ENCODE peak calls at places on chromosomes 6 and 20, in five cellular contexts. Q is fibroblast of pulmonary artery, I is omental fat pad, N is brain microvascular endothelial cell, H is choroid plexus epithelial cell. A is an unnamed sample.

GRCh38 chr6:31821301-31822037 is 6.1 kb upstream of the HSPA1B start:
- DNase-seq in I (peak), H (peak), N (no peak), Q (peak), A (no peak)

GRCh38 chr6:84773431-84774173 is 9.2 kb upstream of the TBX18 start:
- DNase-seq in N (peak), I (no peak), H (peak), Q (peak), A (no peak)

GRCh38 chr20:6783752-6784725 is 16.6 kb downstream of the BMP2 start:
- DNase-seq in N (no peak), Q (peak), I (no peak), H (peak), A (no peak)

GRCh38 chr20:21519136-21519584 is 5.3 kb upstream of the NKX2-2 start:
- DNase-seq in H (no peak), I (no peak), Q (no peak), N (no peak), A (no peak)

GRCh38 chr20:52129611-52130010 is 62.0 kb downstream of the ZFP64 start:
- DNase-seq in I (no peak), N (peak), H (peak), Q (no peak), A (no peak)

GRCh38 chr6:124131259-124131658 is 327.6 kb downstream of the NKAIN2 start:
- DNase-seq in Q (peak), H (peak), I (no peak), N (peak), A (no peak)

GRCh38 chr20:17381701-17382100 is 149.5 kb downstream of the BFSP1 start:
- DNase-seq in Q (no peak), I (no peak), N (no peak), H (no peak), A (no peak)

GRCh38 chr20:36462440-36463211 is 78.7 kb upstream of the MYL9 start:
- DNase-seq in N (peak), I (no peak), Q (peak), H (no peak), A (no peak)

GRCh38 chr6:168626046-168626445 is 185.1 kb downstream of the SMOC2 start:
- DNase-seq in Q (no peak), N (no peak), I (no peak), H (no peak), A (no peak)

GRCh38 chr6:32664827-32665362 is 1.6 kb downstream of the HLA-DQB1 start:
- DNase-seq in Q (no peak), H (peak), I (no peak), N (no peak), A (peak)

GRCh38 chr6:1917628-1918371 is 308.1 kb downstream of the FOXC1 start:
- DNase-seq in I (no peak), Q (peak), H (peak), N (peak), A (no peak)

GRCh38 chr20:44183282-44183681 is 3.7 kb downstream of the JPH2 start:
- DNase-seq in N (no peak), H (no peak), Q (no peak), I (no peak), A (no peak)

GRCh38 chr6:143506199-143506598 is 5.3 kb downstream of the FUCA2 start:
- DNase-seq in N (no peak), Q (no peak), H (no peak), I (no peak), A (no peak)

GRCh38 chr6:43338243-43338642 is 29.6 kb upstream of the CRIP3 start:
- DNase-seq in N (no peak), I (no peak), Q (no peak), H (no peak), A (no peak)

GRCh38 chr6:11538049-11538798 is 675 bp downstream of the TMEM170B start:
- DNase-seq in H (peak), N (no peak), Q (no peak), I (no peak), A (peak)

GRCh38 chr20:47143658-47144057 is 212.8 kb downstream of the ZMYND8 start:
- DNase-seq in N (no peak), Q (no peak), I (no peak), H (no peak), A (no peak)

GRCh38 chr6:165729307-165729936 is 66.4 kb upstream of the PDE10A start:
- DNase-seq in H (peak), N (peak), Q (peak), I (no peak), A (no peak)

GRCh38 chr6:131519670-131520436 is 53.2 kb upstream of the ARG1 start:
- DNase-seq in I (no peak), H (peak), Q (peak), N (peak), A (no peak)

GRCh38 chr20:47125553-47126373 is 230.7 kb downstream of the ZMYND8 start:
- DNase-seq in Q (no peak), H (peak), I (no peak), N (no peak), A (no peak)

GRCh38 chr6:162964703-162965140 is 236.9 kb downstream of the PACRG start:
- DNase-seq in Q (peak), N (peak), I (no peak), H (peak), A (no peak)

GRCh38 chr20:39283464-39283863 is 321.3 kb downstream of the DHX35 start:
- DNase-seq in N (no peak), Q (no peak), H (no peak), I (no peak), A (no peak)
- TF ChIP-seq CTCF in N (no peak), Q (no peak), H (no peak), I (no peak), A (no peak)

GRCh38 chr6:113476937-113477839 is 380.0 kb upstream of the MARCKS start:
- DNase-seq in H (no peak), N (no peak), I (no peak), Q (no peak), A (no peak)

GRCh38 chr6:113475392-113475791 is 381.8 kb upstream of the MARCKS start:
- DNase-seq in I (no peak), Q (no peak), N (no peak), H (no peak), A (no peak)
- TF ChIP-seq CTCF in I (no peak), Q (no peak), N (no peak), H (no peak), A (no peak)

GRCh38 chr6:107116328-107116892 is 1.1 kb upstream of the BEND3 start:
- DNase-seq in H (peak), I (no peak), Q (no peak), N (peak), A (no peak)
- TF ChIP-seq CTCF in H (peak), I (no peak), Q (peak), N (peak), A (peak)

GRCh38 chr6:51569594-51569993 is 517.8 kb downstream of the PKHD1 start:
- DNase-seq in Q (no peak), N (no peak), H (no peak), I (no peak), A (no peak)
- TF ChIP-seq CTCF in Q (no peak), N (no peak), H (no peak), I (no peak), A (no peak)

DNA sequence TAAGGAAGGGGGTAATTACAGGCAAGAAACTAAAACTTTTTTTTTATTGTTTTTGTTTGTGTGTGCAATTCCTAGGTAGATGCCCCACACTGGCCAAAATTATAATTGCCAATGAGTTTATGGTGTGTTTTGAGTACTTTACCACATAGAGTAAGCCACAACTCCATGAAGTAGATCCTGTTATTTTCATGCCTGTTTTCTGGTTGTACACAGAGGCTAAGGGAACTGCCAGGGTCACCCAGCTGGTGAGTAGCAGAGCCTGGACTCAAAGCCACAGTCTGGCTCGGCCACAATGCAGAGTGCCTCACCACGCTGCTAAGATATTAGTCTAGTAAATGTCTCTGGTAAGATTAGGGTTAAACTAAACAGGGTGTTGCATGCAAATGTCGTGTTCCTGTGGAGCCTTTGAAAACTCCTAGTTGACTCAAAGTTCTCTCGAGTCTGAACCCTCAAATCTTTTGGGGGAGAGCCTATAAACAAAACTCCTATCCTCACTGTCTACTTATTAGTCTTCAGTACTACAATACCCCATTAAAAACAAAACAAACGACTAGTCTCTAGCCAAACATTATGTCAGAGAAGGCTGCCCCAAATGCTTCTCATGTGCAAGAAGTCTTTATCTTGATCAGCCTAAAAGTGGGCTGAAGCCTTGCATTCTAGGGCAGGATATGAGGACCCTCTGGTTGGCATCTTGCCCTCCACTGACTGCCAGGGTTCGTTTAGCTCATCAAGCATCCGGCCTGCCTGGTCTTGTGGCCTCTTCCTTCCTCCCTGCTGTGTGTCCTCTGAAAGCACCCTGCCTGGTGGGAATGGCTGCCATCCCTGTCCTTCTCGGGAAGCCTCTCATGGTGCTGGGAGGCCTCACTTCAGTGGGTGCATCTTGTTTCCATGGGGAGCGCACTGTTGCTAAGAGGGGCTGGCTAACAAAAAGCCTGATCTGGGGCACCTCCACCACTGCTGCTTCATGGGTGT is 4.2 kb downstream of the DUSP22 start:
- DNase-seq in Q (peak), H (peak), N (no peak), I (no peak), A (peak)
- TF ChIP-seq CTCF in Q (no peak), H (no peak), N (no peak), I (no peak), A (peak)

A was measured in mesothelial cell of epicardium.